ENCODE peak calls at places on chromosomes 16 and 17, in nine cellular contexts. L is neuronal stem cell; Q is heart right ventricle; R is adipocyte; P is fibroblast of villous mesenchyme; C is stimulated activated CD4-positive, alpha-beta T cell treated with anti-CD3 and anti-CD28 coated beads, Interleukin-2, amount 100 ng/mL, for 24 hours; I is WTC11; U is memory B cell; O is transverse colon. Y is an unnamed sample.
A peak's percentile ranks its signal among the peaks of the same experiment; 100 is the strongest.

GRCh38 chr17:76906463-76906862 is 38.3 kb downstream of the MGAT5B start:
- DNase-seq in L (no peak), Q (no peak), R (no peak), P (no peak), C (no peak), I (no peak), U (no peak), O (no peak), Y (no peak)

GRCh38 chr16:67283039-67283825 is 3.9 kb downstream of the PLEKHG4 start:
- DNase-seq in L (no peak), Q (no peak), R (no peak), P (peak; percentile 42), C (no peak), I (no peak), U (no peak), O (no peak), Y (no peak)

GRCh38 chr17:76497979-76498885 is 3.0 kb downstream of the RHBDF2 start:
- DNase-seq in L (no peak), Q (peak; percentile 87), R (peak; percentile 72), P (peak; percentile 88), C (no peak), I (peak; percentile 60), U (no peak), O (peak; percentile 60), Y (no peak)

GRCh38 chr17:73348018-73348823 is 36.4 kb upstream of the CDC42EP4 start:
- DNase-seq in L (no peak), Q (no peak), R (no peak), P (no peak), C (no peak), I (peak; percentile 52), U (no peak), O (no peak), Y (no peak)

GRCh38 chr16:10265770-10266615 is 83.8 kb upstream of the GRIN2A start:
- DNase-seq in L (no peak), Q (no peak), R (no peak), P (no peak), C (no peak), I (no peak), U (no peak), O (no peak), Y (no peak)

GRCh38 chr16:15829460-15829859 is 27.4 kb downstream of the MYH11 start:
- DNase-seq in L (no peak), Q (peak; percentile 47), R (peak; percentile 4), P (peak; percentile 26), C (no peak), I (peak; percentile 21), U (no peak), O (peak; percentile 65), Y (no peak)

GRCh38 chr16:81798311-81799137 is 19.4 kb downstream of the PLCG2 start:
- DNase-seq in L (no peak), Q (no peak), R (no peak), P (no peak), C (no peak), I (no peak), U (no peak), O (peak; percentile 36), Y (no peak)

GRCh38 chr16:10387378-10387681 is 1.5 kb downstream of the ATF7IP2 start:
- DNase-seq in L (no peak), Q (no peak), R (no peak), P (no peak), C (no peak), I (no peak), U (no peak), O (no peak), Y (no peak)

GRCh38 chr16:85990861-85991301 is 91.9 kb downstream of the IRF8 start:
- DNase-seq in L (no peak), Q (no peak), R (no peak), P (no peak), C (no peak), I (no peak), U (peak; percentile 56), O (no peak), Y (no peak)

GRCh38 chr16:77157773-77158172 is 33.2 kb upstream of the MON1B start:
- DNase-seq in L (no peak), Q (no peak), R (peak; percentile 6), P (no peak), C (no peak), I (no peak), U (no peak), O (no peak), Y (no peak)

GRCh38 chr16:22189473-22190168 is 16.5 kb upstream of the EEF2K start:
- DNase-seq in L (no peak), Q (peak; percentile 63), R (peak; percentile 15), P (peak; percentile 22), C (peak; percentile 85), I (no peak), U (no peak), O (peak; percentile 92), Y (peak; percentile 79)

Y was measured in central memory CD8-positive, alpha-beta T cell.